ENCODE peak calls at places on chromosomes 6 and 20, in six cellular contexts. One of them, this sample, is unnamed.

GRCh38 chr6:49550413-49551125 is at the start of gene C6orf141:
- DNase-seq in tibial nerve: no peak
- DNase-seq in lower leg skin: peak
- DNase-seq in endodermal cell: peak
- DNase-seq in neuronal stem cell: peak
- DNase-seq in CD4-positive, CD25-positive, alpha-beta regulatory T cell: no peak
- DNase-seq in this sample: no peak

GRCh38 chr6:14661188-14661587 is 543.6 kb downstream of the CD83 start:
- DNase-seq in tibial nerve: no peak
- DNase-seq in lower leg skin: no peak
- DNase-seq in endodermal cell: no peak
- DNase-seq in neuronal stem cell: no peak
- DNase-seq in CD4-positive, CD25-positive, alpha-beta regulatory T cell: no peak
- DNase-seq in this sample: no peak

GRCh38 chr20:45974896-45975565 is 3.0 kb upstream of the ZNF335 start:
- DNase-seq in tibial nerve: no peak
- DNase-seq in lower leg skin: peak
- DNase-seq in endodermal cell: no peak
- DNase-seq in neuronal stem cell: no peak
- DNase-seq in CD4-positive, CD25-positive, alpha-beta regulatory T cell: no peak
- DNase-seq in this sample: no peak

GRCh38 chr6:32852844-32853540 is 512 bp downstream of the TAP1 start:
- DNase-seq in tibial nerve: peak
- DNase-seq in lower leg skin: peak
- DNase-seq in endodermal cell: no peak
- DNase-seq in neuronal stem cell: no peak
- DNase-seq in CD4-positive, CD25-positive, alpha-beta regulatory T cell: peak
- DNase-seq in this sample: peak

GRCh38 chr6:106512048-106512957 is 117.0 kb downstream of the RTN4IP1 start:
- DNase-seq in tibial nerve: peak
- DNase-seq in lower leg skin: peak
- DNase-seq in endodermal cell: peak
- DNase-seq in neuronal stem cell: peak
- DNase-seq in CD4-positive, CD25-positive, alpha-beta regulatory T cell: peak
- DNase-seq in this sample: no peak

GRCh38 chr6:33630014-33630413 is 8.9 kb downstream of the ITPR3 start:
- DNase-seq in tibial nerve: no peak
- DNase-seq in lower leg skin: no peak
- DNase-seq in endodermal cell: no peak
- DNase-seq in neuronal stem cell: no peak
- DNase-seq in CD4-positive, CD25-positive, alpha-beta regulatory T cell: no peak
- DNase-seq in this sample: no peak

GRCh38 chr20:1938464-1939269 is 43.5 kb downstream of the SIRPA start:
- DNase-seq in tibial nerve: no peak
- DNase-seq in lower leg skin: no peak
- DNase-seq in endodermal cell: no peak
- DNase-seq in neuronal stem cell: no peak
- DNase-seq in CD4-positive, CD25-positive, alpha-beta regulatory T cell: no peak
- DNase-seq in this sample: no peak

GRCh38 chr6:45697605-45698004 is 318.1 kb downstream of the CLIC5 start:
- DNase-seq in tibial nerve: no peak
- DNase-seq in lower leg skin: no peak
- DNase-seq in endodermal cell: no peak
- DNase-seq in neuronal stem cell: peak
- DNase-seq in CD4-positive, CD25-positive, alpha-beta regulatory T cell: no peak
- DNase-seq in this sample: no peak

GRCh38 chr6:47631248-47632196 is 66.9 kb upstream of the ADGRF4 start:
- DNase-seq in tibial nerve: no peak
- DNase-seq in lower leg skin: no peak
- DNase-seq in endodermal cell: peak
- DNase-seq in neuronal stem cell: peak
- DNase-seq in CD4-positive, CD25-positive, alpha-beta regulatory T cell: peak
- DNase-seq in this sample: no peak

GRCh38 chr6:27295301-27296079 is 16.6 kb downstream of the POM121L2 start:
- DNase-seq in tibial nerve: no peak
- DNase-seq in lower leg skin: no peak
- DNase-seq in endodermal cell: peak
- DNase-seq in neuronal stem cell: no peak
- DNase-seq in CD4-positive, CD25-positive, alpha-beta regulatory T cell: no peak
- DNase-seq in this sample: no peak

GRCh38 chr6:167073679-167074274 is 49.1 kb upstream of the CCR6 start:
- DNase-seq in tibial nerve: no peak
- DNase-seq in lower leg skin: no peak
- DNase-seq in endodermal cell: no peak
- DNase-seq in neuronal stem cell: no peak
- DNase-seq in CD4-positive, CD25-positive, alpha-beta regulatory T cell: no peak
- DNase-seq in this sample: no peak

GRCh38 chr20:57392130-57392445 is 892 bp downstream of the RBM38 start:
- DNase-seq in tibial nerve: no peak
- DNase-seq in lower leg skin: no peak
- DNase-seq in endodermal cell: no peak
- DNase-seq in neuronal stem cell: no peak
- DNase-seq in CD4-positive, CD25-positive, alpha-beta regulatory T cell: no peak
- DNase-seq in this sample: no peak

GRCh38 chr6:158031445-158032353 is 50.0 kb downstream of the SYNJ2 start:
- DNase-seq in tibial nerve: peak
- DNase-seq in lower leg skin: peak
- DNase-seq in endodermal cell: peak
- DNase-seq in neuronal stem cell: peak
- DNase-seq in CD4-positive, CD25-positive, alpha-beta regulatory T cell: no peak
- DNase-seq in this sample: peak

GRCh38 chr20:63612276-63612931 is 14.5 kb downstream of the GMEB2 start:
- DNase-seq in tibial nerve: no peak
- DNase-seq in lower leg skin: no peak
- DNase-seq in endodermal cell: no peak
- DNase-seq in neuronal stem cell: no peak
- DNase-seq in CD4-positive, CD25-positive, alpha-beta regulatory T cell: no peak
- DNase-seq in this sample: no peak

GRCh38 chr6:105015482-105015881 is 58.6 kb downstream of the LIN28B start:
- DNase-seq in tibial nerve: no peak
- DNase-seq in lower leg skin: no peak
- DNase-seq in endodermal cell: no peak
- DNase-seq in neuronal stem cell: no peak
- DNase-seq in CD4-positive, CD25-positive, alpha-beta regulatory T cell: no peak
- DNase-seq in this sample: no peak

GRCh38 chr6:124961784-124962611 is at the start of gene RNF217:
- DNase-seq in tibial nerve: peak
- DNase-seq in lower leg skin: peak
- DNase-seq in endodermal cell: peak
- DNase-seq in neuronal stem cell: peak
- DNase-seq in CD4-positive, CD25-positive, alpha-beta regulatory T cell: no peak
- DNase-seq in this sample: peak

GRCh38 chr20:36155991-36156390 is 1.5 kb downstream of the EPB41L1 start:
- DNase-seq in tibial nerve: no peak
- DNase-seq in lower leg skin: no peak
- DNase-seq in endodermal cell: no peak
- DNase-seq in neuronal stem cell: no peak
- DNase-seq in CD4-positive, CD25-positive, alpha-beta regulatory T cell: no peak
- DNase-seq in this sample: no peak

GRCh38 chr20:61295726-61296628 is 43.9 kb downstream of the CDH4 start:
- DNase-seq in tibial nerve: no peak
- DNase-seq in lower leg skin: no peak
- DNase-seq in endodermal cell: peak
- DNase-seq in neuronal stem cell: no peak
- DNase-seq in CD4-positive, CD25-positive, alpha-beta regulatory T cell: no peak
- DNase-seq in this sample: no peak

GRCh38 chr20:17525650-17526049 is 5.5 kb downstream of the BFSP1 start:
- DNase-seq in tibial nerve: no peak
- DNase-seq in lower leg skin: peak
- DNase-seq in endodermal cell: peak
- DNase-seq in neuronal stem cell: no peak
- DNase-seq in CD4-positive, CD25-positive, alpha-beta regulatory T cell: peak
- DNase-seq in this sample: no peak

GRCh38 chr6:5522147-5522546 is 260.8 kb downstream of the FARS2 start:
- DNase-seq in tibial nerve: no peak
- DNase-seq in lower leg skin: no peak
- DNase-seq in endodermal cell: no peak
- DNase-seq in neuronal stem cell: no peak
- DNase-seq in CD4-positive, CD25-positive, alpha-beta regulatory T cell: no peak
- DNase-seq in this sample: no peak

GRCh38 chr6:36697481-36697903 is at the start of gene RAB44:
- DNase-seq in tibial nerve: no peak
- DNase-seq in lower leg skin: peak
- DNase-seq in endodermal cell: peak
- DNase-seq in neuronal stem cell: no peak
- DNase-seq in CD4-positive, CD25-positive, alpha-beta regulatory T cell: no peak
- DNase-seq in this sample: no peak

GRCh38 chr20:34580588-34580940 is 22.0 kb downstream of the MAP1LC3A start:
- DNase-seq in tibial nerve: no peak
- DNase-seq in lower leg skin: peak
- DNase-seq in endodermal cell: no peak
- DNase-seq in neuronal stem cell: no peak
- DNase-seq in CD4-positive, CD25-positive, alpha-beta regulatory T cell: no peak
- DNase-seq in this sample: no peak

GRCh38 chr6:55774542-55775318 is 100.7 kb downstream of the BMP5 start:
- DNase-seq in tibial nerve: no peak
- DNase-seq in lower leg skin: no peak
- DNase-seq in endodermal cell: no peak
- DNase-seq in neuronal stem cell: no peak
- DNase-seq in CD4-positive, CD25-positive, alpha-beta regulatory T cell: no peak
- DNase-seq in this sample: no peak

GRCh38 chr6:139369568-139370046 is 4.8 kb downstream of the CITED2 start:
- DNase-seq in tibial nerve: no peak
- DNase-seq in lower leg skin: no peak
- DNase-seq in endodermal cell: peak
- DNase-seq in neuronal stem cell: peak
- DNase-seq in CD4-positive, CD25-positive, alpha-beta regulatory T cell: peak
- DNase-seq in this sample: no peak

GRCh38 chr20:45937765-45938164 is 3.3 kb downstream of the PCIF1 start:
- DNase-seq in tibial nerve: no peak
- DNase-seq in lower leg skin: no peak
- DNase-seq in endodermal cell: no peak
- DNase-seq in neuronal stem cell: no peak
- DNase-seq in CD4-positive, CD25-positive, alpha-beta regulatory T cell: peak
- DNase-seq in this sample: no peak

GRCh38 chr6:3356824-3357420 is 98.2 kb downstream of the PSMG4 start:
- DNase-seq in tibial nerve: no peak
- DNase-seq in lower leg skin: no peak
- DNase-seq in endodermal cell: no peak
- DNase-seq in neuronal stem cell: no peak
- DNase-seq in CD4-positive, CD25-positive, alpha-beta regulatory T cell: no peak
- DNase-seq in this sample: no peak
- H3K4me3 ChIP-seq in tibial nerve: peak
- H3K4me3 ChIP-seq in lower leg skin: no peak
- H3K4me3 ChIP-seq in endodermal cell: peak
- H3K4me3 ChIP-seq in neuronal stem cell: no peak
- H3K4me3 ChIP-seq in CD4-positive, CD25-positive, alpha-beta regulatory T cell: peak
- H3K4me3 ChIP-seq in this sample: no peak

GRCh38 chr20:25308671-25309394 is 60.9 kb downstream of the PYGB start:
- DNase-seq in tibial nerve: no peak
- DNase-seq in lower leg skin: no peak
- DNase-seq in endodermal cell: no peak
- DNase-seq in neuronal stem cell: no peak
- DNase-seq in CD4-positive, CD25-positive, alpha-beta regulatory T cell: no peak
- DNase-seq in this sample: no peak

GRCh38 chr20:25308083-25308491 is 60.2 kb downstream of the PYGB start:
- DNase-seq in tibial nerve: no peak
- DNase-seq in lower leg skin: no peak
- DNase-seq in endodermal cell: no peak
- DNase-seq in neuronal stem cell: no peak
- DNase-seq in CD4-positive, CD25-positive, alpha-beta regulatory T cell: no peak
- DNase-seq in this sample: no peak

GRCh38 chr20:25310921-25311728 is 63.2 kb downstream of the PYGB start:
- DNase-seq in tibial nerve: peak
- DNase-seq in lower leg skin: peak
- DNase-seq in endodermal cell: no peak
- DNase-seq in neuronal stem cell: no peak
- DNase-seq in CD4-positive, CD25-positive, alpha-beta regulatory T cell: no peak
- DNase-seq in this sample: no peak

GRCh38 chr20:25309395-25310267 is 61.7 kb downstream of the PYGB start:
- DNase-seq in tibial nerve: peak
- DNase-seq in lower leg skin: no peak
- DNase-seq in endodermal cell: no peak
- DNase-seq in neuronal stem cell: no peak
- DNase-seq in CD4-positive, CD25-positive, alpha-beta regulatory T cell: no peak
- DNase-seq in this sample: no peak

GRCh38 chr20:25310268-25310920 is 62.5 kb downstream of the PYGB start:
- DNase-seq in tibial nerve: peak
- DNase-seq in lower leg skin: no peak
- DNase-seq in endodermal cell: no peak
- DNase-seq in neuronal stem cell: no peak
- DNase-seq in CD4-positive, CD25-positive, alpha-beta regulatory T cell: peak
- DNase-seq in this sample: no peak
- H3K4me3 ChIP-seq in tibial nerve: peak
- H3K4me3 ChIP-seq in lower leg skin: no peak
- H3K4me3 ChIP-seq in endodermal cell: no peak
- H3K4me3 ChIP-seq in neuronal stem cell: no peak
- H3K4me3 ChIP-seq in CD4-positive, CD25-positive, alpha-beta regulatory T cell: peak
- H3K4me3 ChIP-seq in this sample: peak

DNA sequence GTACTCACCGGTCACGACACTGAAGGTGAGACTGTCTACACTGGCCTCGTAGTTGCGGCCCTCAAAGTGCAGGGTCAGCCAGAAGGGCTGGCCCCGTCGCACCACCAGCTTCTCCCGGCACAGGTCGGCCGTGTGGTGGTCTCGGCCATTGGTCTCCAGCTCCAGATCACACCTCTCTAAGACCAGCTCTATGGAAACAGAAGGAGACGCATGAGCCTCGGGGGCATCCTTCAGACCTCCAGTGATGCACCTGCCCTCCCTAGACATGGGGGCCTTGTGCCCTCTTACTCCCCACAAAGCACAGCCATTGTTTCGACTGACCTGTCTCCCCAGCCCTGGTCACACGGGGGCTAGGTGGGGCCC is 3.7 kb downstream of the TGM2 start:
- DNase-seq in tibial nerve: no peak
- DNase-seq in lower leg skin: no peak
- DNase-seq in endodermal cell: no peak
- DNase-seq in neuronal stem cell: no peak
- DNase-seq in CD4-positive, CD25-positive, alpha-beta regulatory T cell: no peak
- DNase-seq in this sample: no peak
- H3K4me3 ChIP-seq in tibial nerve: no peak
- H3K4me3 ChIP-seq in lower leg skin: no peak
- H3K4me3 ChIP-seq in endodermal cell: no peak
- H3K4me3 ChIP-seq in neuronal stem cell: no peak
- H3K4me3 ChIP-seq in CD4-positive, CD25-positive, alpha-beta regulatory T cell: no peak
- H3K4me3 ChIP-seq in this sample: no peak

DNA sequence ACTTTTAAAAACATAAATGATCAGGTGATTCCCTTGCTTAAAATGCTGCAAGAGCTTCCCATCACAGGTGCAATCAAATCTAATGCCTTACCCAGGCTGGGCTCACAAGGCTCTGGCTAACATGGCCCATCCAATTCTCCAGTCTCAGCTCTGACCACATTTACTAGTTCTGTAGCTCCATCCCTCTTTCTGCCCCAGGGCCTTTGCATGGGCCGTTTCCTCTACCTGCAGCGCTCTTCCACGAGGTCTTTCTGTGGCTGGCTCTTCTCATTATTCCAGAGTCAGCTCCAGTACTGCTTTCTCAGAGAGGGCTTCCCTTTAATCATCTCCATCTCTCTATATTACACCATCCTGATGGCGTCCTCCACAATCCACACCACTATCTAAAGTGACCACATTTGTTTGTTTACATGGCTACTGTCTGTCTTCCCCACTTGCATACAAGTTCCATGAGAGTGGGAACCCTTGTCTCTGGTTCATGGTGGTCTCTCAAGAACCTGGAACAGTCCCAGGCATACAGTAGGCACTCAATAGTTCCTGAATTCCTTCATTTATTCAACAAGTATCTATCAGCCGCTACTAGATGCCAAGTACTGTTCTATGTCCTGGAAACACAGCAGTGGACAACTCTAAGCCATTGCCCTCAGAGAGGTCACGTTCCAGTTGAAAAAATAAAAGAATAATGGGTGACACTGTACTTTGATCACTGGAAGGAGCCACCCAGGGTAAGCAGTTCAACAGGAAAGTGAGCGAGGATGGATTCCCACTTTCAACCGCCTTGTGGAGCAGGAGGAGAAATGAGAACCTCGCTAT is 12.6 kb downstream of the CYP24A1 start:
- DNase-seq in tibial nerve: no peak
- DNase-seq in lower leg skin: no peak
- DNase-seq in endodermal cell: no peak
- DNase-seq in neuronal stem cell: no peak
- DNase-seq in CD4-positive, CD25-positive, alpha-beta regulatory T cell: no peak
- DNase-seq in this sample: no peak
- H3K4me3 ChIP-seq in tibial nerve: no peak
- H3K4me3 ChIP-seq in lower leg skin: no peak
- H3K4me3 ChIP-seq in endodermal cell: no peak
- H3K4me3 ChIP-seq in neuronal stem cell: no peak
- H3K4me3 ChIP-seq in CD4-positive, CD25-positive, alpha-beta regulatory T cell: no peak
- H3K4me3 ChIP-seq in this sample: no peak

This sample was measured in right atrium auricular region.